ENCODE peak calls at places on chromosomes 6 and 20, in five cellular contexts. One of them, this sample, is unnamed.

GRCh38 chr20:37627060-37627766 is 66.6 kb upstream of the CTNNBL1 start:
- DNase-seq in IMR-90: peak; percentile 55
- DNase-seq in naive thymus-derived CD4-positive, alpha-beta T cell: peak; percentile 35
- DNase-seq in lower leg skin: no peak
- DNase-seq in lower lobe of right lung: no peak
- DNase-seq in this sample: peak; percentile 60

GRCh38 chr6:30500421-30501069 is 11.2 kb downstream of the HLA-E start:
- DNase-seq in lower leg skin: no peak
- DNase-seq in IMR-90: peak; percentile 52
- DNase-seq in naive thymus-derived CD4-positive, alpha-beta T cell: no peak
- DNase-seq in lower lobe of right lung: no peak
- DNase-seq in this sample: no peak

GRCh38 chr6:128491643-128492206 is 28.7 kb downstream of the PTPRK start:
- DNase-seq in naive thymus-derived CD4-positive, alpha-beta T cell: no peak
- DNase-seq in lower lobe of right lung: no peak
- DNase-seq in lower leg skin: no peak
- DNase-seq in IMR-90: peak; percentile 65
- DNase-seq in this sample: peak; percentile 61

GRCh38 chr6:30888472-30889137 is 4.3 kb downstream of the DDR1 start:
- DNase-seq in naive thymus-derived CD4-positive, alpha-beta T cell: no peak
- DNase-seq in lower lobe of right lung: no peak
- DNase-seq in lower leg skin: peak; percentile 82
- DNase-seq in IMR-90: peak; percentile 58
- DNase-seq in this sample: no peak

GRCh38 chr20:63092660-63093215 is 86.0 kb upstream of the BHLHE23 start:
- DNase-seq in lower leg skin: peak; percentile 66
- DNase-seq in lower lobe of right lung: peak; percentile 23
- DNase-seq in IMR-90: no peak
- DNase-seq in naive thymus-derived CD4-positive, alpha-beta T cell: peak; percentile 11
- DNase-seq in this sample: no peak

GRCh38 chr20:44176833-44177533 is 10.0 kb downstream of the JPH2 start:
- DNase-seq in lower leg skin: no peak
- DNase-seq in naive thymus-derived CD4-positive, alpha-beta T cell: no peak
- DNase-seq in lower lobe of right lung: no peak
- DNase-seq in IMR-90: no peak
- DNase-seq in this sample: no peak

GRCh38 chr6:53151676-53152075 is 3.0 kb upstream of the GCM1 start:
- DNase-seq in lower lobe of right lung: no peak
- DNase-seq in lower leg skin: no peak
- DNase-seq in naive thymus-derived CD4-positive, alpha-beta T cell: no peak
- DNase-seq in IMR-90: no peak
- DNase-seq in this sample: peak; percentile 17

GRCh38 chr6:134267917-134268361 is 50.0 kb downstream of the SGK1 start:
- DNase-seq in lower leg skin: no peak
- DNase-seq in naive thymus-derived CD4-positive, alpha-beta T cell: no peak
- DNase-seq in IMR-90: no peak
- DNase-seq in lower lobe of right lung: no peak
- DNase-seq in this sample: no peak

GRCh38 chr6:7976485-7977010 is 66.0 kb upstream of the TXNDC5 start:
- DNase-seq in naive thymus-derived CD4-positive, alpha-beta T cell: no peak
- DNase-seq in lower leg skin: no peak
- DNase-seq in lower lobe of right lung: no peak
- DNase-seq in IMR-90: no peak
- DNase-seq in this sample: no peak

GRCh38 chr20:45810191-45810590 is 2.3 kb upstream of the UBE2C start:
- DNase-seq in lower lobe of right lung: no peak
- DNase-seq in IMR-90: no peak
- DNase-seq in naive thymus-derived CD4-positive, alpha-beta T cell: no peak
- DNase-seq in lower leg skin: no peak
- DNase-seq in this sample: no peak

GRCh38 chr6:71038966-71039365 is 82.1 kb upstream of the B3GAT2 start:
- DNase-seq in lower lobe of right lung: no peak
- DNase-seq in lower leg skin: no peak
- DNase-seq in IMR-90: no peak
- DNase-seq in naive thymus-derived CD4-positive, alpha-beta T cell: no peak
- DNase-seq in this sample: no peak

GRCh38 chr20:51510961-51511360 is 31.6 kb downstream of the NFATC2 start:
- DNase-seq in lower lobe of right lung: no peak
- DNase-seq in naive thymus-derived CD4-positive, alpha-beta T cell: no peak
- DNase-seq in lower leg skin: no peak
- DNase-seq in IMR-90: no peak
- DNase-seq in this sample: no peak

GRCh38 chr6:57265755-57266221 is 43.7 kb upstream of the RAB23 start:
- DNase-seq in lower lobe of right lung: no peak
- DNase-seq in lower leg skin: no peak
- DNase-seq in naive thymus-derived CD4-positive, alpha-beta T cell: no peak
- DNase-seq in IMR-90: peak; percentile 72
- DNase-seq in this sample: no peak

GRCh38 chr20:36230019-36230418 is 6.3 kb upstream of the AAR2 start:
- DNase-seq in naive thymus-derived CD4-positive, alpha-beta T cell: no peak
- DNase-seq in lower lobe of right lung: no peak
- DNase-seq in IMR-90: no peak
- DNase-seq in lower leg skin: no peak
- DNase-seq in this sample: no peak

GRCh38 chr20:32872266-32872665 is 13.5 kb downstream of the EFCAB8 start:
- DNase-seq in IMR-90: no peak
- DNase-seq in naive thymus-derived CD4-positive, alpha-beta T cell: no peak
- DNase-seq in lower lobe of right lung: no peak
- DNase-seq in lower leg skin: no peak
- DNase-seq in this sample: no peak

GRCh38 chr20:33209789-33210188 is 7.4 kb upstream of the BPIFA3 start:
- DNase-seq in lower leg skin: no peak
- DNase-seq in lower lobe of right lung: peak; percentile 70
- DNase-seq in IMR-90: peak; percentile 52
- DNase-seq in naive thymus-derived CD4-positive, alpha-beta T cell: peak; percentile 50
- DNase-seq in this sample: peak; percentile 17

GRCh38 chr20:48177058-48177457 is 391.8 kb upstream of the SULF2 start:
- DNase-seq in naive thymus-derived CD4-positive, alpha-beta T cell: no peak
- DNase-seq in lower lobe of right lung: no peak
- DNase-seq in lower leg skin: no peak
- DNase-seq in IMR-90: no peak
- DNase-seq in this sample: no peak

GRCh38 chr6:137167702-137168377 is 5.6 kb downstream of the IL22RA2 start:
- DNase-seq in lower leg skin: no peak
- DNase-seq in lower lobe of right lung: no peak
- DNase-seq in naive thymus-derived CD4-positive, alpha-beta T cell: no peak
- DNase-seq in IMR-90: no peak
- DNase-seq in this sample: no peak

GRCh38 chr6:5220436-5220835 is 40.3 kb downstream of the LYRM4 start:
- DNase-seq in lower leg skin: no peak
- DNase-seq in naive thymus-derived CD4-positive, alpha-beta T cell: no peak
- DNase-seq in lower lobe of right lung: no peak
- DNase-seq in IMR-90: no peak
- DNase-seq in this sample: no peak

GRCh38 chr20:58001381-58001780 is 227.1 kb downstream of the ANKRD60 start:
- DNase-seq in lower leg skin: no peak
- DNase-seq in naive thymus-derived CD4-positive, alpha-beta T cell: no peak
- DNase-seq in IMR-90: no peak
- DNase-seq in lower lobe of right lung: no peak
- DNase-seq in this sample: no peak

GRCh38 chr6:130500693-130501092 is 134.9 kb downstream of the TMEM200A start:
- DNase-seq in lower lobe of right lung: no peak
- DNase-seq in lower leg skin: no peak
- DNase-seq in naive thymus-derived CD4-positive, alpha-beta T cell: no peak
- DNase-seq in IMR-90: peak; percentile 77
- DNase-seq in this sample: no peak

GRCh38 chr6:13071946-13072345 is 256.4 kb downstream of the TBC1D7 start:
- DNase-seq in IMR-90: no peak
- DNase-seq in lower leg skin: no peak
- DNase-seq in naive thymus-derived CD4-positive, alpha-beta T cell: no peak
- DNase-seq in lower lobe of right lung: no peak
- DNase-seq in this sample: no peak

GRCh38 chr6:29989211-29989610 is 46.9 kb downstream of the HLA-A start:
- DNase-seq in lower leg skin: no peak
- DNase-seq in naive thymus-derived CD4-positive, alpha-beta T cell: no peak
- DNase-seq in lower lobe of right lung: no peak
- DNase-seq in IMR-90: no peak
- DNase-seq in this sample: no peak

GRCh38 chr6:150008588-150008987 is 16.7 kb downstream of the RAET1L start:
- DNase-seq in IMR-90: no peak
- DNase-seq in lower leg skin: peak; percentile 86
- DNase-seq in naive thymus-derived CD4-positive, alpha-beta T cell: no peak
- DNase-seq in lower lobe of right lung: no peak
- DNase-seq in this sample: no peak

GRCh38 chr20:22909436-22909835 is 125.7 kb upstream of the SSTR4 start:
- DNase-seq in naive thymus-derived CD4-positive, alpha-beta T cell: no peak
- DNase-seq in lower lobe of right lung: no peak
- DNase-seq in IMR-90: no peak
- DNase-seq in lower leg skin: no peak
- DNase-seq in this sample: no peak

DNA sequence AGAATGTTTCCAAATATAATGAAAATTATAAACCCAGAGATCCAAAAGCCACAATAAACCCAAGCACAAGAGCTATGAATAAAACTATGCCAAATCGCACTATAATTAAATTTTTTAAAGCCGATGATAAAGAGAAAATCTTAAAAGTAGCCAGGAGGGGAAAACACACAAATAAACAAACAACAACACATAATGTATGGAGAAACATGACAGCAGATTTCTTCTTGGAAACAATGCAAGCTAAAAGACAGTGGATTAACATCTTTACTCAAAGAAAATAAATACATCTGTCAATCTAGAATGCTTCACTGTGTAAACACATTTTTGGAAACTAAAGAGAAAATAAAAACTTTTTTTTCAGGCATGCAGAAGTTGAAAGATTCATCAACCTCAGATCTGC is 80.3 kb upstream of the RNF24 start:
- DNase-seq in lower lobe of right lung: no peak
- DNase-seq in lower leg skin: no peak
- DNase-seq in naive thymus-derived CD4-positive, alpha-beta T cell: no peak
- DNase-seq in IMR-90: no peak
- DNase-seq in this sample: no peak
- H3K4me3 ChIP-seq in lower lobe of right lung: no peak overlapping the region
- H3K4me3 ChIP-seq in lower leg skin: no peak overlapping the region
- H3K4me3 ChIP-seq in naive thymus-derived CD4-positive, alpha-beta T cell: no peak overlapping the region
- H3K4me3 ChIP-seq in IMR-90: no peak overlapping the region
- H3K4me3 ChIP-seq in this sample: no peak overlapping the region

GRCh38 chr6:54719633-54720032 is 126.9 kb upstream of the FAM83B start:
- DNase-seq in lower leg skin: no peak
- DNase-seq in lower lobe of right lung: no peak
- DNase-seq in IMR-90: no peak
- DNase-seq in naive thymus-derived CD4-positive, alpha-beta T cell: no peak
- DNase-seq in this sample: no peak

GRCh38 chr6:54717849-54718455 is 128.6 kb upstream of the FAM83B start:
- DNase-seq in IMR-90: peak; percentile 37
- DNase-seq in lower lobe of right lung: no peak
- DNase-seq in naive thymus-derived CD4-positive, alpha-beta T cell: peak; percentile 37
- DNase-seq in lower leg skin: peak; percentile 86
- DNase-seq in this sample: peak; percentile 61

GRCh38 chr6:54716869-54717268 is 129.7 kb upstream of the FAM83B start:
- DNase-seq in naive thymus-derived CD4-positive, alpha-beta T cell: no peak
- DNase-seq in lower leg skin: no peak
- DNase-seq in lower lobe of right lung: no peak
- DNase-seq in IMR-90: peak; percentile 43
- DNase-seq in this sample: no peak

GRCh38 chr6:54718541-54719023 is 128.0 kb upstream of the FAM83B start:
- DNase-seq in IMR-90: no peak
- DNase-seq in lower leg skin: no peak
- DNase-seq in lower lobe of right lung: no peak
- DNase-seq in naive thymus-derived CD4-positive, alpha-beta T cell: no peak
- DNase-seq in this sample: no peak

DNA sequence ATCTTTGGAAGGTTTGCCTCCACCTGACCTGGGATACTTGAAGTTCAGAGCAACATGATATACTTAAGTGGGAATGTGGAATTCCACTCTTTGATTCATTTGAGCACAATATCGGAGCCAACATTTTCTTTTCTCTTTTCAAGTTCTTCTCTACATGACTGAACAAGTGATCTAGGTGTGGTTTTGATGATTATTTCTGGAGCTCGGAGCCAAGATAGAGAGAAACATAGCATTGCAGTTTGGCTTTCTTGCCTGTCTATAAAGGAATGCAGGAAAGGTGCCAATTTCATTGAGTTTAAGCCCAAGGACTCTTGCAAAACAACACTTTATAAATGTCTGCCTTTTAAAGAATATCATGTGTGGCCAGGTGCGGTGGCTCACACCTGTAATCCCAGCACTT is 124.2 kb upstream of the FAM83B start:
- DNase-seq in lower lobe of right lung: no peak
- DNase-seq in IMR-90: peak; percentile 3
- DNase-seq in lower leg skin: no peak
- DNase-seq in naive thymus-derived CD4-positive, alpha-beta T cell: no peak
- DNase-seq in this sample: no peak
- H3K4me3 ChIP-seq in lower lobe of right lung: no peak overlapping the region
- H3K4me3 ChIP-seq in IMR-90: no peak overlapping the region
- H3K4me3 ChIP-seq in lower leg skin: no peak overlapping the region
- H3K4me3 ChIP-seq in naive thymus-derived CD4-positive, alpha-beta T cell: no peak overlapping the region
- H3K4me3 ChIP-seq in this sample: no peak overlapping the region

DNA sequence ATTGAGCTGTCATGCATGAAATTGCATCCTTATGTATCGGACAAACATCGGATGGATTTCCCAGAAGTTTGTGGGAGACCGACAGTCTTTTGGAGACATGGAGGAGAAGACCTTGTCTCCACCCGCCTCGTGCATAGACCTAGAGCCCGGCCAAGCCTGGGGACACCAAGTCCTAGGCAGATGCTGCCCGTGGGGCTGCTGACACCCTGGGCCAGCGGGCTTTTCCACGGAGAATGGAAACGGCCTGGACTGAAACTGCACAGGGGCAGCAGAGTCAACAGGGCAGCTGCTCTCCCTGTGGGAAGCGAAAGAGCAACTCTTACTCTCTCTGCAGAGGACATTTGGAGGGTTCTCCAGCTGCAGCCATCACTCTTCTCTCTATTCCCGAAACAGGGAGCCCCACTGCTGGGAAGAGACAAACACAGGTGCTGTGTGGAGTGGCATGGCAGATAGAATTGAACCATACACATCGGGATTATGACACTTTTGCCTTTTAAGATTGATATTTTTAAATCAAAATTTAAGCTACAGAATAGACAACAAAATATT is 401.2 kb downstream of the THBS2 start:
- DNase-seq in lower leg skin: no peak
- DNase-seq in lower lobe of right lung: no peak
- DNase-seq in IMR-90: no peak
- DNase-seq in naive thymus-derived CD4-positive, alpha-beta T cell: no peak
- DNase-seq in this sample: no peak
- H3K4me3 ChIP-seq in lower leg skin: no peak overlapping the region
- H3K4me3 ChIP-seq in lower lobe of right lung: no peak overlapping the region
- H3K4me3 ChIP-seq in IMR-90: no peak overlapping the region
- H3K4me3 ChIP-seq in naive thymus-derived CD4-positive, alpha-beta T cell: no peak overlapping the region
- H3K4me3 ChIP-seq in this sample: no peak overlapping the region

GRCh38 chr6:27280064-27280539 is 32.0 kb downstream of the POM121L2 start:
- DNase-seq in naive thymus-derived CD4-positive, alpha-beta T cell: no peak
- DNase-seq in lower leg skin: no peak
- DNase-seq in lower lobe of right lung: no peak
- DNase-seq in IMR-90: peak; percentile 53
- DNase-seq in this sample: peak; percentile 16

GRCh38 chr6:27281105-27281539 is 31.0 kb downstream of the POM121L2 start:
- DNase-seq in IMR-90: no peak
- DNase-seq in naive thymus-derived CD4-positive, alpha-beta T cell: no peak
- DNase-seq in lower leg skin: no peak
- DNase-seq in lower lobe of right lung: no peak
- DNase-seq in this sample: no peak

GRCh38 chr6:27279513-27280063 is 32.1 kb downstream of the PRSS16 start:
- DNase-seq in lower lobe of right lung: no peak
- DNase-seq in lower leg skin: no peak
- DNase-seq in IMR-90: no peak
- DNase-seq in naive thymus-derived CD4-positive, alpha-beta T cell: no peak
- DNase-seq in this sample: no peak

GRCh38 chr6:27281569-27281968 is 30.5 kb downstream of the POM121L2 start:
- DNase-seq in lower leg skin: no peak
- DNase-seq in IMR-90: no peak
- DNase-seq in lower lobe of right lung: no peak
- DNase-seq in naive thymus-derived CD4-positive, alpha-beta T cell: no peak
- DNase-seq in this sample: no peak

GRCh38 chr6:27280540-27281000 is 31.5 kb downstream of the POM121L2 start:
- DNase-seq in lower lobe of right lung: no peak
- DNase-seq in naive thymus-derived CD4-positive, alpha-beta T cell: no peak
- DNase-seq in lower leg skin: no peak
- DNase-seq in IMR-90: no peak
- DNase-seq in this sample: no peak
- H3K4me3 ChIP-seq in lower lobe of right lung: no peak overlapping the region
- H3K4me3 ChIP-seq in naive thymus-derived CD4-positive, alpha-beta T cell: no peak overlapping the region
- H3K4me3 ChIP-seq in lower leg skin: no peak overlapping the region
- H3K4me3 ChIP-seq in IMR-90: peak overlapping the region; percentile 27
- H3K4me3 ChIP-seq in this sample: no peak overlapping the region